ENCODE peak calls at places on chromosomes 7 and 10, in ten cellular contexts. Z is heart right ventricle, V is lower leg skin, L is AG04450, P is H7, T is A549, Q is psoas muscle, D is HAP-1, X is IMR-90, N is neural progenitor cell. K is an unnamed sample.

GRCh38 chr10:25026463-25026862 is 10.1 kb downstream of the THNSL1 start:
- DNase-seq in N (no peak), D (no peak), T (no peak), Z (no peak), L (no peak), P (no peak), Q (no peak), X (peak; percentile 10), V (no peak), K (no peak)

GRCh38 chr10:72277996-72278667 is 4.4 kb downstream of the DDIT4 start:
- DNase-seq in L (no peak), Z (no peak), N (no peak), V (no peak), P (peak; percentile 11), T (no peak), Q (no peak), X (peak; percentile 8), D (no peak), K (no peak)

GRCh38 chr7:142108728-142109505 is 2.6 kb upstream of the MGAM2 start:
- DNase-seq in V (no peak), X (no peak), P (no peak), N (no peak), D (no peak), T (no peak), Z (no peak), L (no peak), Q (no peak), K (no peak)

GRCh38 chr7:72019436-72019835 is 392.7 kb downstream of the CALN1 start:
- DNase-seq in P (no peak), X (no peak), V (peak; percentile 67), T (no peak), Q (no peak), N (no peak), L (no peak), Z (no peak), D (no peak), K (no peak)

GRCh38 chr10:74189999-74190421 is 39.0 kb downstream of the ADK start:
- DNase-seq in P (no peak), L (peak; percentile 72), N (no peak), Z (no peak), T (no peak), X (peak; percentile 93), D (no peak), V (no peak), Q (no peak), K (peak; percentile 93)

GRCh38 chr10:102113956-102114857 is 6.0 kb downstream of the LDB1 start:
- DNase-seq in T (no peak), V (peak; percentile 88), L (no peak), D (peak; percentile 27), X (no peak), Q (peak; percentile 63), P (peak; percentile 73), Z (peak; percentile 35), N (peak; percentile 73), K (no peak)

GRCh38 chr7:47601119-47601880 is 19.4 kb upstream of the TNS3 start:
- DNase-seq in L (peak; percentile 70), V (no peak), P (no peak), Q (no peak), Z (no peak), N (no peak), D (no peak), X (peak; percentile 96), T (no peak), K (no peak)

GRCh38 chr7:28626629-28627262 is 214.4 kb downstream of the CREB5 start:
- DNase-seq in N (peak; percentile 60), T (peak; percentile 28), P (peak; percentile 44), X (peak; percentile 36), Q (no peak), Z (no peak), V (no peak), D (peak; percentile 61), L (no peak), K (no peak)

GRCh38 chr7:74306737-74307469 is 17.7 kb downstream of the CLIP2 start:
- DNase-seq in X (peak; percentile 85), Q (peak; percentile 63), D (peak; percentile 50), V (no peak), P (peak; percentile 63), L (no peak), T (no peak), N (peak; percentile 50), Z (peak; percentile 52), K (peak; percentile 47)

GRCh38 chr10:11223507-11224157 is 206.0 kb downstream of the CELF2 start:
- DNase-seq in V (no peak), X (no peak), N (no peak), Q (no peak), T (no peak), L (no peak), P (no peak), Z (no peak), D (no peak), K (no peak)

DNA sequence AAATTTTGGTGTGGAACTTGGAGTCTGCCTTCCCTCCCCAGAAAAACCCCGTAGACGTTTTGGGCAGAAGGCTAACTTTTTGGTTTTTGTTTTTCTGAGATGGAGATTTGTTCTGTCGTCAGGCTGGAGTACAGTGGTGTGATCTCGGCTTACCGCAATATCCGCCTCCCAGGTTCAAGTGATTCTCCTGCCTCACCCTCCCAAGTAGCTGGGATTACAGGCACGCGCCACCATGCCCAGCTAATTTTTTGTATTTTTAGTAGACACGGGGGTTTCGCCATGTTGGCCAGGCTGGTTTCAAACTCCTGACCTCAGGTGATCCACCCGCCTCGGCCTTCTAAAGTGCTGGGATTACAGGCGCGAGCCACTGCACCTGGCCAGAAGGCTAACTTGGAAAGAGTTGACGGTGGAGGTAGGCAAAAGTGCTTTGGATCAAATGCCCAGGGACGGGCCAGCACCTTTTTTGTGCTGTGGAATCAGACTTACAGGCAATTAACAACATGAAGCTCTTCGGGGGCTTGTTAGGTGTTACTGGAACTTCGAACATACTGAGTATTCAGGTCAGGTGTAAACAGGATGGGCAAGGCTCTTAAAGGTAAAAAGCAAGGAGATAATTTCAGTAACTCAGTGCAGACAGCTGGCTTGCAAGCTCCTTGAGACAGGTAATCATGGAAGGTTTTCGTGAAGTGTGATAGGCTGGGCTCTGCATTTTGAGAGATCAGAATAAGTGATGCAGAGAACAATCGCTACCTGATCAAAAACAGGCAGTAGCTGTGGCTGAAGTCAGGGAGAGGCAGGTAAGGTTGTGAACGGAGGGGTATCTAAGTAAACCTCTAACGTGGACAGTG is 1.8 kb downstream of the PPP1R35 start:
- DNase-seq in Q (no peak), P (no peak), X (no peak), V (peak; percentile 79), N (no peak), D (no peak), Z (no peak), L (no peak), T (no peak), K (no peak)
- H3K4me3 ChIP-seq in Q (peak overlapping the region; percentile 94), P (peak overlapping the region; percentile 96), X (no peak overlapping the region), V (no peak overlapping the region), N (peak overlapping the region; percentile 81), D (peak overlapping the region; percentile 92), Z (peak overlapping the region; percentile 91), L (peak overlapping the region; percentile 85), T (peak overlapping the region; percentile 91), K (peak overlapping the region; percentile 77)

DNA sequence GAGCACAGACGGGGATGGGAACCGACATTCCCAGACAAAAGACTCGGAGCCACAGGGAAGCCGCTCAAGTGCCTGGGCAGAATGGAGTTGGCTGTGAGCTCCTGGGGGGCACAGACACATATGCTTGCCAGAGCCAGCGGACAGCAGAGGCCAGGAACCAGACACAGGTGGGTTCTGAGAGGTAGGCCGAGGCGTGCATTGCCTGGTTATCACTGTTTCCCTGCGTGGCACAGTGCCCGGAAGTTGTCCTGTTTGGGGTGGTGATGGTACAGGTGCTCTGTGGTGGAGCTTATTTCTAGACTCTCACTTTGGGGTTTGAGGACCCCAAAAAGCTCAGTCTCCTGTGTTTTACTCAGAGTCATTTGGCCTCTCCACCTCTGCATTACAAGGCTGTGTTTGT is 2.5 kb downstream of the PALD1 start:
- DNase-seq in X (no peak), N (peak; percentile 1), V (no peak), Q (no peak), L (no peak), T (no peak), D (no peak), Z (no peak), P (peak; percentile 51), K (no peak)
- H3K4me3 ChIP-seq in X (no peak overlapping the region), N (no peak overlapping the region), V (no peak overlapping the region), Q (no peak overlapping the region), L (no peak overlapping the region), T (no peak overlapping the region), D (no peak overlapping the region), Z (no peak overlapping the region), P (no peak overlapping the region), K (no peak overlapping the region)

GRCh38 chr7:100886936-100887185 is 2.7 kb downstream of the UFSP1 start:
- DNase-seq in P (peak; percentile 57), X (no peak), L (no peak), V (no peak), Z (no peak), N (no peak), Q (no peak), T (no peak), D (no peak), K (no peak)

GRCh38 chr7:100887186-100887954 is 2.1 kb downstream of the UFSP1 start:
- DNase-seq in D (no peak), L (no peak), Z (no peak), T (no peak), X (no peak), P (peak; percentile 54), N (no peak), Q (no peak), V (no peak), K (no peak)

GRCh38 chr7:100888529-100888987 is 957 bp downstream of the UFSP1 start:
- DNase-seq in X (no peak), P (no peak), Q (no peak), D (no peak), N (no peak), Z (no peak), T (no peak), V (no peak), L (no peak), K (no peak)

GRCh38 chr7:100888988-100889760 is at the start of gene UFSP1:
- DNase-seq in Q (no peak), V (no peak), Z (no peak), P (no peak), X (no peak), T (no peak), L (no peak), N (no peak), D (no peak), K (no peak)

DNA sequence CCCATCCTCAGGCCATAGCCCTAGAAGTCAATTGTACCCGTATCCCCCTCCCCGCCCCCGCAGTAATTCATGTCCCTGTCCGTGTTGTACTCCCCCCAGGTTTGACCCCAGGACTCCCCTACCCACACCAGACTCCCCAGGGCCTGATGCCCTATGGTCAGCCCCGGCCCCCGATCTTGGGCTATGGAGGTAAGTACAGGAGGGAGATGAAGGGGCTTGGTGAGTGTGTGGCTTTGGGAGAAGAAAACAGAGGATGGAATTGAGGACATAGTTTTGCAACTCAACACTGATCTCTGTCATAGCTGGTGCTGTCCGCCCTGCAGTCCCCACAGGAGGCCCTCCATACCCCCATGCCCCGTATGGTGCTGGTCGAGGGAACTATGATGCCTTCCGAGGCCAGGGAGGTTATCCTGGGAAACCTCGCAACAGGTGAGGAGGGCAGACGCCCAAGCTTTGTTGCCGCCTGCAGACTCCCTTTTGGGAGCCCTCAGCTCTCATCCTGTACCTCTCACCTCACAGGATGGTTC is 1.5 kb downstream of the UFSP1 start:
- DNase-seq in D (no peak), T (no peak), Z (no peak), P (peak; percentile 60), L (no peak), Q (no peak), V (no peak), N (no peak), X (no peak), K (no peak)
- H3K4me3 ChIP-seq in D (peak overlapping the region; percentile 59), T (peak overlapping the region; percentile 92), Z (peak overlapping the region; percentile 81), P (peak overlapping the region; percentile 91), L (peak overlapping the region; percentile 25), Q (peak overlapping the region; percentile 77), V (no peak overlapping the region), N (peak overlapping the region; percentile 69), X (no peak overlapping the region), K (no peak overlapping the region)

GRCh38 chr7:113635492-113635891 is 283.3 kb downstream of the PPP1R3A start:
- DNase-seq in V (no peak), N (no peak), L (no peak), P (no peak), Q (no peak), Z (no peak), T (no peak), X (no peak), D (no peak), K (no peak)
- H3K4me3 ChIP-seq in V (no peak overlapping the region), N (no peak overlapping the region), L (no peak overlapping the region), P (no peak overlapping the region), Q (no peak overlapping the region), Z (no peak overlapping the region), T (no peak overlapping the region), X (no peak overlapping the region), D (no peak overlapping the region), K (no peak overlapping the region)